ENCODE peak calls at places on chromosomes 16 and 17, in five cellular contexts. C is OCI-LY7, D is IMR-90, B is mammary epithelial cell, T is HCT116. J is an unnamed sample.

GRCh38 chr17:81867123-81867951 is 3.8 kb downstream of the ARHGDIA start:
- DNase-seq in B (no peak), D (peak; percentile 52), T (no peak), C (peak; percentile 67), J (no peak)

GRCh38 chr17:1769826-1770477 is 8.1 kb downstream of the SERPINF1 start:
- DNase-seq in T (no peak), D (no peak), B (peak; percentile 94), C (no peak), J (no peak)

GRCh38 chr16:85329059-85329812 is 217.0 kb upstream of the CIBAR2 start:
- DNase-seq in T (peak; percentile 28), C (no peak), B (no peak), D (peak; percentile 41), J (no peak)

GRCh38 chr17:81064746-81065475 is 30.0 kb downstream of the BAIAP2 start:
- DNase-seq in B (no peak), T (no peak), C (no peak), D (peak; percentile 52), J (no peak)

GRCh38 chr16:4904108-4904941 is 32.6 kb downstream of the PPL start:
- DNase-seq in C (no peak), T (no peak), B (no peak), D (no peak), J (no peak)

GRCh38 chr17:82416771-82417170 is 1.4 kb upstream of the HEXD start:
- DNase-seq in B (no peak), D (no peak), T (no peak), C (peak; percentile 58), J (no peak)

GRCh38 chr17:74862108-74862901 is 2.6 kb upstream of the GRIN2C start:
- DNase-seq in C (peak; percentile 86), D (peak; percentile 9), T (no peak), B (no peak), J (peak; percentile 76)

GRCh38 chr16:88584676-88585075 is 14.5 kb downstream of the ZC3H18 start:
- DNase-seq in B (no peak), T (no peak), D (no peak), C (no peak), J (no peak)

GRCh38 chr16:69938981-69939820 is 11.9 kb upstream of the CLEC18A start:
- DNase-seq in C (no peak), T (no peak), B (no peak), D (no peak), J (no peak)

GRCh38 chr17:35743911-35744328 is 9.1 kb downstream of the GAS2L2 start:
- DNase-seq in D (peak; percentile 40), B (peak; percentile 29), C (peak; percentile 25), T (no peak), J (no peak)

GRCh38 chr16:86095131-86095752 is 196.3 kb downstream of the IRF8 start:
- DNase-seq in D (no peak), B (no peak), C (no peak), T (no peak), J (no peak)

GRCh38 chr17:70527364-70527888 is 358.1 kb downstream of the KCNJ2 start:
- DNase-seq in C (no peak), T (no peak), B (no peak), D (no peak), J (no peak)

GRCh38 chr16:89077076-89077475 is 16.6 kb upstream of the ACSF3 start:
- DNase-seq in B (no peak), C (no peak), D (no peak), T (no peak), J (no peak)

GRCh38 chr16:51393381-51394005 is 242.4 kb upstream of the SALL1 start:
- DNase-seq in D (peak; percentile 51), C (no peak), T (no peak), B (peak; percentile 67), J (no peak)

GRCh38 chr16:12976936-12977335 is 75.5 kb downstream of the SHISA9 start:
- DNase-seq in D (no peak), T (no peak), B (peak; percentile 74), C (no peak), J (no peak)

GRCh38 chr16:57245472-57246113 is 534 bp downstream of the ARL2BP start:
- DNase-seq in B (peak; percentile 21), T (peak; percentile 8), C (no peak), D (no peak), J (peak; percentile 57)

GRCh38 chr17:4598776-4599504 is 14.6 kb downstream of the SMTNL2 start:
- DNase-seq in D (peak; percentile 51), B (no peak), C (no peak), T (no peak), J (peak; percentile 52)

GRCh38 chr17:17551361-17551760 is 40.1 kb downstream of the PEMT start:
- DNase-seq in B (no peak), D (no peak), T (no peak), C (no peak), J (no peak)

GRCh38 chr17:1095093-1095852 is 84.5 kb downstream of the ABR start:
- DNase-seq in D (no peak), C (no peak), B (no peak), T (no peak), J (peak; percentile 57)

GRCh38 chr17:3524024-3524423 is 33.6 kb downstream of the TRPV3 start:
- DNase-seq in D (no peak), C (no peak), B (no peak), T (no peak), J (peak; percentile 49)

GRCh38 chr17:45234641-45235040 is 13.0 kb downstream of the FMNL1 start:
- DNase-seq in D (no peak), B (no peak), T (no peak), C (peak; percentile 76), J (no peak)

GRCh38 chr17:39152134-39152884 is 872 bp upstream of the PLXDC1 start:
- DNase-seq in C (no peak), T (peak; percentile 28), B (no peak), D (no peak), J (no peak)

GRCh38 chr17:7043544-7044268 is at the start of gene SLC16A11:
- DNase-seq in C (no peak), T (no peak), D (peak; percentile 21), B (no peak), J (peak; percentile 24)

GRCh38 chr16:69761983-69762842 is at the start of gene WWP2:
- DNase-seq in D (peak; percentile 55), C (peak; percentile 90), T (peak; percentile 49), B (peak; percentile 70), J (peak; percentile 57)

GRCh38 chr17:28997811-28998210 is 8.0 kb downstream of the SEZ6 start:
- DNase-seq in B (no peak), T (no peak), C (no peak), D (no peak), J (no peak)

GRCh38 chr17:30349252-30349651 is 15.4 kb upstream of the TMIGD1 start:
- DNase-seq in T (no peak), B (no peak), C (no peak), D (no peak), J (no peak)

GRCh38 chr17:56577810-56578209 is 15.7 kb upstream of the NOG start:
- DNase-seq in B (no peak), T (no peak), D (no peak), C (no peak), J (no peak)

GRCh38 chr17:38742431-38743308 is 5.5 kb downstream of the PCGF2 start:
- DNase-seq in T (no peak), B (peak; percentile 66), C (peak; percentile 66), D (peak; percentile 84), J (peak; percentile 61)

GRCh38 chr16:73527191-73527590 is 479.3 kb upstream of the ZFHX3 start:
- DNase-seq in C (no peak), T (no peak), B (no peak), D (peak; percentile 1), J (no peak)

GRCh38 chr17:56926704-56927103 is 12.9 kb upstream of the TRIM25 start:
- DNase-seq in C (no peak), D (no peak), B (no peak), T (no peak), J (no peak)

GRCh38 chr17:22202702-22203101 is 510.4 kb downstream of the KCNJ18 start:
- DNase-seq in D (no peak), C (no peak), T (no peak), B (no peak), J (no peak)

GRCh38 chr16:3625911-3626732 is 14.7 kb upstream of the SLX4 start:
- DNase-seq in B (no peak), T (no peak), C (peak; percentile 79), D (no peak), J (no peak)
- TF ChIP-seq CTCF in B (no peak), T (no peak), C (peak; percentile 77), D (no peak), J (no peak)

DNA sequence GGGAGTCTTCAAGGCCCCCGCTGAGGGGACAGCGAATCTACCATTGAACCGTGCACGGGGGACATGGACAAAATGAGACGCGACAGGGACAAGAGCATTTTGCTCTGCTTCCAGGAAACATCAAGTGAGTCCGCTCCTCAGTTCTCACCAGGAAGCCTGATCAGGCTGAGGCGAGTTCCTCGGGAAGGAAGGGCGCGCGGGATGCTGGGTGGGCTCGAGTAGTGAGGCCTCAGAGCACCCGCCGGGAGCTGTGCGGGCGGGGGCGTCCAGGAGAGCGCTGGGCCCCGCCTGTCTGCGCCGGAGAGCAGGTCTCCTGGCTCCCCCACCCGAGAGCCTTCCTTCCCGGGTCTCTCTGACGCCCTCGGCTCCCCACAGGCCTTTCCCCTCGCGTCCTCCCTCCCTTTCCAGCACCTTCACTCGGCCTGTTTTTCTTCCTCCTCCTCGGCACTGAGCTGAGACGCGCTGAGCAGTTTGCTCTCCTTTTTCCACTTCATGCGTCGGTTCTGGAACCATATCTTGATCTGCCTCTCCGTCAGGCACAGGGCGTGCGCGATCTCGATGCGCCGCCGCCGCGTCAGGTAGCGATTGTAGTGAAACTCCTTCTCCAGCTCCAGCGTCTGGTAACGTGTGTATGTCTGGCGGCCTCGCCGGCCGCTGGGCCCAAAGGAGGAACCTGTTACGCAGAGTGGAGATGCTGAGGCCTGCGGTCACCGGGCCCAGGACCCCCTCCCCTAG is 2.6 kb upstream of the HOXB5 start:
- DNase-seq in D (peak; percentile 53), B (no peak), T (no peak), C (no peak), J (no peak)
- H3K4me3 ChIP-seq in D (peak overlapping the region; percentile 78), B (no peak overlapping the region), T (no peak overlapping the region), C (no peak overlapping the region), J (peak overlapping the region; percentile 50)

GRCh38 chr17:72565758-72566157 is 444.9 kb downstream of the SOX9 start:
- DNase-seq in D (no peak), C (no peak), T (no peak), B (no peak), J (no peak)
- TF ChIP-seq CTCF in D (no peak), C (no peak), T (no peak), B (no peak), J (no peak)

GRCh38 chr16:67207857-67208524 is 9.1 kb downstream of the ELMO3 start:
- DNase-seq in C (no peak), D (peak; percentile 44), B (peak; percentile 74), T (no peak), J (no peak)

GRCh38 chr16:67206838-67207115 is 7.8 kb downstream of the ELMO3 start:
- DNase-seq in C (no peak), D (no peak), T (no peak), B (peak; percentile 48), J (no peak)

GRCh38 chr16:67207116-67207856 is 8.4 kb downstream of the ELMO3 start:
- DNase-seq in T (no peak), D (no peak), B (no peak), C (no peak), J (no peak)

GRCh38 chr16:67209565-67209964 is 10.6 kb downstream of the ELMO3 start:
- DNase-seq in C (no peak), B (no peak), T (no peak), D (no peak), J (no peak)

DNA sequence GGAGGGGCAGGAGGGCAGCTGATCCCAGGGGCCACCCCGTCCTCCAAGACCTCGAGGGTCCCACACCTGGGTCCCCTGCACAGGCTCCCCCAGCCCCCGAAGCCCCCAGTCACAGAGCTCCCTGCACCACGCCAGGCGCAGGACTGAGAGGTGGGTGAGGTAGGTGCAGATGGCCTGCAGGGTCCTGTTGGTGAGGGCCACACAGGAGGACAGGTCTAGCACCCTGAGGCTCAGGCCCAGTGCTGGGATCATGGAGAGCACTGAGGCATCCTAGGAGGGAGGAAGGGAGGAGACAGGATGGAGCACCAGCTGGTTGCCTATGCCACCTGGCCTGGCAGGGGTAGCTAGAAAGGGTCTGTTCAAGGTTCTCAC is 9.6 kb downstream of the ELMO3 start:
- DNase-seq in D (no peak), B (no peak), T (no peak), C (no peak), J (no peak)
- H3K4me3 ChIP-seq in D (no peak overlapping the region), B (no peak overlapping the region), T (no peak overlapping the region), C (no peak overlapping the region), J (no peak overlapping the region)